ENCODE peak calls at places on chromosomes 6 and 20, in five cellular contexts. D is HEK293T, N is glutamatergic neuron, I is anterior cingulate cortex, V is hippocampal formation. U is an unnamed sample.

GRCh38 chr6:119322715-119323350 is 26.7 kb downstream of the MAN1A1 start:
- DNase-seq in D (no peak), N (no peak), I (no peak), V (no peak), U (no peak)

GRCh38 chr6:156617376-156617775 is 159.8 kb upstream of the ARID1B start:
- DNase-seq in D (peak; percentile 69), N (no peak), I (no peak), V (no peak), U (no peak)

GRCh38 chr6:44712353-44713147 is 325.0 kb downstream of the CDC5L start:
- DNase-seq in D (no peak), N (no peak), I (no peak), V (no peak), U (no peak)

GRCh38 chr20:11807070-11807741 is 110.5 kb upstream of the BTBD3 start:
- DNase-seq in D (no peak), N (no peak), I (no peak), V (no peak), U (no peak)

GRCh38 chr6:157267109-157267611 is 56.2 kb downstream of the TMEM242 start:
- DNase-seq in D (no peak), N (peak; percentile 59), I (no peak), V (no peak), U (no peak)

GRCh38 chr6:89290401-89291155 is 24.5 kb downstream of the GABRR2 start:
- DNase-seq in D (no peak), N (no peak), I (no peak), V (no peak), U (no peak)

GRCh38 chr6:12718025-12718424 is 1.5 kb downstream of the PHACTR1 start:
- DNase-seq in D (no peak), N (no peak), I (no peak), V (no peak), U (no peak)

GRCh38 chr20:6265204-6265904 is 142.5 kb upstream of the FERMT1 start:
- DNase-seq in D (no peak), N (no peak), I (no peak), V (peak; percentile 65), U (peak; percentile 3)

GRCh38 chr6:150018846-150019580 is 6.3 kb downstream of the RAET1L start:
- DNase-seq in D (no peak), N (no peak), I (no peak), V (no peak), U (no peak)

GRCh38 chr6:145289573-145289972 is 445.7 kb downstream of the EPM2A start:
- DNase-seq in D (no peak), N (no peak), I (no peak), V (no peak), U (no peak)

U was measured in frontal cortex.